ENCODE peak calls at places on chromosomes 11 and 22, in nine cellular contexts. M is spleen; K is fibroblast of lung; F is CD4-positive, CD25-positive, alpha-beta regulatory T cell; U is ovary; O is upper lobe of right lung; H is adrenal gland; G is PC-3; A is astrocyte of the spinal cord. R is an unnamed sample.

GRCh38 chr11:46306296-46306853 is 28.9 kb downstream of the CREB3L1 start:
- DNase-seq in H (no peak), K (peak), M (no peak), F (no peak), U (no peak), A (no peak), O (no peak), G (no peak), R (no peak)

GRCh38 chr11:65041206-65042035 is at the start of gene SAC3D1:
- DNase-seq in A (no peak), M (no peak), O (peak), U (no peak), G (peak), F (peak), H (peak), K (peak), R (peak)

GRCh38 chr11:128848815-128849455 is 18.2 kb downstream of the KCNJ1 start:
- DNase-seq in M (peak), U (no peak), G (peak), H (peak), K (no peak), O (peak), F (peak), A (peak), R (peak)

GRCh38 chr22:46450931-46451660 is 86.3 kb downstream of the CELSR1 start:
- DNase-seq in O (no peak), A (no peak), M (no peak), H (no peak), G (peak), U (no peak), F (no peak), K (no peak), R (no peak)

GRCh38 chr11:69867076-69868002 is 48.1 kb upstream of the FGF3 start:
- DNase-seq in O (no peak), A (peak), K (peak), H (peak), G (peak), M (no peak), U (no peak), F (no peak), R (no peak)

GRCh38 chr11:126115820-126116319 is 53.2 kb upstream of the CDON start:
- DNase-seq in O (peak), G (peak), U (no peak), K (peak), F (peak), H (no peak), M (peak), A (peak), R (peak)

GRCh38 chr11:14500181-14500651 is 605 bp upstream of the COPB1 start:
- DNase-seq in G (peak), H (peak), O (no peak), M (peak), F (peak), A (peak), U (peak), K (peak), R (peak)

GRCh38 chr22:27151407-27151806 is 494.0 kb downstream of the MIAT start:
- DNase-seq in A (no peak), U (no peak), H (no peak), K (no peak), O (no peak), M (no peak), F (no peak), G (no peak), R (no peak)

GRCh38 chr11:120633630-120634374 is 122.3 kb downstream of the GRIK4 start:
- DNase-seq in M (no peak), H (no peak), A (no peak), O (no peak), K (no peak), F (no peak), G (no peak), U (no peak), R (no peak)

GRCh38 chr11:75429902-75430691 is 2.9 kb downstream of the KLHL35 start:
- DNase-seq in A (peak), G (peak), F (peak), H (peak), U (no peak), M (peak), O (peak), K (peak), R (peak)

GRCh38 chr11:126146454-126147192 is 64.8 kb downstream of the RPUSD4 start:
- DNase-seq in K (no peak), U (peak), G (no peak), F (no peak), H (no peak), M (peak), O (no peak), A (no peak), R (peak)

GRCh38 chr11:9755561-9755960 is 91.7 kb downstream of the SWAP70 start:
- DNase-seq in A (peak), G (no peak), K (peak), H (no peak), U (no peak), O (no peak), M (no peak), F (no peak), R (no peak)

GRCh38 chr11:45603930-45604682 is 61.3 kb downstream of the CHST1 start:
- DNase-seq in A (no peak), O (no peak), U (no peak), K (no peak), F (no peak), M (no peak), G (no peak), H (no peak), R (peak)

GRCh38 chr11:109026891-109027489 is 362.1 kb downstream of the DDX10 start:
- DNase-seq in U (no peak), A (peak), H (no peak), F (no peak), K (peak), G (no peak), O (no peak), M (no peak), R (no peak)

GRCh38 chr11:120956710-120957500 is 67.0 kb upstream of the TBCEL start:
- DNase-seq in A (no peak), K (no peak), G (no peak), M (peak), F (peak), O (no peak), H (no peak), U (no peak), R (no peak)

GRCh38 chr11:46393759-46394158 is 2.2 kb upstream of the CHRM4 start:
- DNase-seq in F (no peak), K (no peak), U (no peak), M (no peak), O (no peak), A (no peak), H (no peak), G (no peak), R (no peak)

GRCh38 chr22:36235585-36235984 is 3.7 kb downstream of the APOL2 start:
- DNase-seq in G (no peak), U (no peak), F (no peak), O (no peak), H (no peak), M (no peak), A (no peak), K (no peak), R (no peak)

GRCh38 chr22:36236338-36237319 is 2.7 kb downstream of the APOL2 start:
- DNase-seq in K (no peak), H (no peak), O (no peak), U (no peak), G (no peak), F (no peak), A (no peak), M (no peak), R (no peak)

GRCh38 chr22:36234211-36234610 is 5.1 kb downstream of the APOL2 start:
- DNase-seq in H (no peak), O (no peak), A (no peak), M (no peak), K (no peak), U (no peak), G (no peak), F (no peak), R (no peak)

GRCh38 chr22:36233796-36234195 is 5.5 kb downstream of the APOL2 start:
- DNase-seq in K (no peak), U (no peak), G (no peak), M (no peak), O (no peak), A (no peak), F (no peak), H (no peak), R (no peak)

GRCh38 chr22:36234919-36235318 is 4.4 kb downstream of the APOL2 start:
- DNase-seq in G (no peak), U (peak), K (no peak), F (no peak), H (no peak), O (no peak), A (no peak), M (no peak), R (no peak)
- H3K4me3 ChIP-seq in G (no peak), U (no peak), K (no peak), F (peak), H (no peak), O (no peak), A (no peak), M (no peak), R (no peak)

GRCh38 chr22:17883356-17883755 is 109.1 kb upstream of the BID start:
- DNase-seq in F (no peak), M (no peak), G (no peak), K (no peak), U (no peak), A (no peak), O (no peak), H (no peak), R (peak)

GRCh38 chr22:17882727-17883126 is 108.5 kb upstream of the BID start:
- DNase-seq in M (no peak), O (no peak), G (no peak), F (no peak), A (no peak), U (no peak), K (no peak), H (no peak), R (peak)

GRCh38 chr22:17882162-17882561 is 107.9 kb upstream of the BID start:
- DNase-seq in U (no peak), F (no peak), A (no peak), K (no peak), M (no peak), G (no peak), O (no peak), H (no peak), R (no peak)

GRCh38 chr22:17884084-17884483 is 109.8 kb upstream of the BID start:
- DNase-seq in M (no peak), H (no peak), G (no peak), U (no peak), O (no peak), F (no peak), K (no peak), A (no peak), R (peak)

GRCh38 chr22:17884951-17885350 is 110.7 kb upstream of the BID start:
- DNase-seq in G (no peak), U (no peak), M (no peak), K (peak), O (no peak), H (no peak), F (no peak), A (no peak), R (no peak)
- H3K4me3 ChIP-seq in G (no peak), U (no peak), M (no peak), K (no peak), O (no peak), H (no peak), F (no peak), A (no peak), R (no peak)

GRCh38 chr11:8018742-8019631 is 31.9 kb downstream of the EIF3F start:
- DNase-seq in O (peak), F (peak), H (peak), A (peak), G (peak), U (peak), K (peak), M (peak), R (peak)
- H3K4me3 ChIP-seq in O (peak), F (peak), H (peak), A (peak), G (peak), U (peak), K (peak), M (peak), R (peak)

DNA sequence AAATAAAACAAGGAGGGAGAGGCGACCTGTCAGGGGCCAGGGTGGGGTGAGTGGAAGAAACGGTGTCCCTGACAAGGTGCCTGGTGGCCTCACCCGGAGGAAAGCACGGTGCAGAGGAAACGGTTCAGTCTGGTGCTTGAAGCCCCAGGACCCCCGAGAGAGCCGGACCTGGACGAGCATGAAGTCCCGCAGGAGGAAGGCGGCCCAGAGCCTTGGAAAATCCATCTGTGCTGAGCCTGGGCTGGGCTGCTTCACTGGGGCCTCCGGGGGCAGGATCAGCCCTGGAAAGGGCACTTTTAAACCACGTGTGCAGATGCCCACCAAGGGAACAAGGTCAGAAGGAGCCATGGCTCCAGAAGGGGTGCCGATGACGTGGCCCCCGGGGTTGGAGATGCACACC is 467.3 kb downstream of the OPCML start:
- DNase-seq in K (no peak), F (no peak), H (no peak), G (no peak), U (no peak), M (no peak), A (no peak), O (no peak), R (no peak)
- H3K4me3 ChIP-seq in K (no peak), F (no peak), H (no peak), G (no peak), U (no peak), M (no peak), A (peak), O (peak), R (peak)

DNA sequence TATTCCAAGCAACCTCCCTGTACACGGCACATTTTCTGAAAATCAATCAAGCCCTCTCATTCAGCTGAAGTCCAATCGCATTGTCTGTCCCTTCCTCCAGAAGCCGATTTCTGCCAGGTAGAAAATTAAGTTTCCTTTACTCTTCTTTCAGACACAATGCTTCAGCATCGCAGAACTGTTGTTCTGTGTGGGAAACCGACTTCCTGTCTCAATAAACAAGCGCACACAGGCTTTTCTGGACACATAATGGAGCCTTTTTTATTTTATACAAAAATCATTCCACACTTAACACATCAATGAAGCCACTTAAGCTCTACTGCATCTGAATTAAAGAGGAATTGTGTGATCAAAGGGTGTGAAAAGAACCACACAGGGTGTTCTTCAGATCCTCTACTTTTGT is 75.5 kb downstream of the BLID start:
- DNase-seq in A (peak), F (no peak), U (no peak), H (no peak), O (no peak), G (peak), K (peak), M (no peak), R (no peak)
- H3K4me3 ChIP-seq in A (peak), F (no peak), U (no peak), H (no peak), O (no peak), G (peak), K (no peak), M (no peak), R (no peak)

R was measured in thyroid gland.